ENCODE peak calls at places on chromosomes 3 and 15, in seven cellular contexts. I, F, G, M, A, H and P are unnamed samples.

GRCh38 chr3:123790254-123791072 is 93.7 kb downstream of the MYLK start:
- DNase-seq in M (no peak), I (no peak), F (peak; percentile 46), H (no peak), A (no peak), G (no peak), P (no peak)

GRCh38 chr15:60941448-60941847 is 287.7 kb downstream of the RORA start:
- DNase-seq in M (no peak), F (peak; percentile 76), H (no peak), A (no peak), I (no peak), G (no peak), P (peak; percentile 24)

GRCh38 chr3:149736180-149737100 is 15.8 kb downstream of the COMMD2 start:
- DNase-seq in H (no peak), M (no peak), I (no peak), A (no peak), G (no peak), F (peak; percentile 83), P (no peak)

GRCh38 chr3:15102256-15102655 is 3.3 kb upstream of the RBSN start:
- DNase-seq in H (peak; percentile 84), G (peak; percentile 21), I (peak; percentile 70), M (peak; percentile 65), F (no peak), A (peak; percentile 93), P (peak; percentile 74)

GRCh38 chr3:129984124-129984523 is 9.6 kb downstream of the TRH start:
- DNase-seq in M (no peak), A (no peak), F (no peak), H (no peak), G (no peak), I (no peak), P (no peak)

GRCh38 chr15:91801836-91802534 is 51.5 kb upstream of the SLCO3A1 start:
- DNase-seq in M (no peak), H (peak; percentile 58), G (no peak), A (no peak), F (no peak), I (no peak), P (peak; percentile 82)

GRCh38 chr15:101526890-101527289 is 37.4 kb upstream of the PCSK6 start:
- DNase-seq in M (no peak), H (no peak), F (no peak), I (no peak), A (no peak), G (no peak), P (no peak)

GRCh38 chr3:134326760-134327593 is 47.3 kb downstream of the AMOTL2 start:
- DNase-seq in M (peak; percentile 69), I (peak; percentile 38), H (no peak), A (peak; percentile 76), F (peak; percentile 99), G (peak; percentile 81), P (peak; percentile 74)

GRCh38 chr3:188772886-188773285 is 398.9 kb upstream of the TPRG1 start:
- DNase-seq in I (no peak), F (peak; percentile 94), G (no peak), H (no peak), M (peak; percentile 86), A (peak; percentile 78), P (no peak)

GRCh38 chr3:148971819-148972218 is 19.5 kb upstream of the GYG1 start:
- DNase-seq in F (peak; percentile 68), A (peak; percentile 81), H (peak; percentile 22), M (peak; percentile 59), G (peak; percentile 91), I (no peak), P (peak; percentile 23)

GRCh38 chr3:195411831-195412230 is 31.0 kb downstream of the ACAP2 start:
- DNase-seq in H (no peak), A (no peak), F (peak; percentile 78), G (no peak), M (no peak), I (no peak), P (no peak)

GRCh38 chr3:185075547-185075946 is 77.3 kb downstream of the C3orf70 start:
- DNase-seq in F (no peak), H (no peak), G (no peak), I (no peak), M (no peak), A (no peak), P (no peak)

GRCh38 chr3:196662033-196662432 is 22.5 kb downstream of the NRROS start:
- DNase-seq in M (no peak), G (no peak), F (no peak), H (no peak), A (no peak), I (no peak), P (no peak)

GRCh38 chr15:40766906-40767837 is 2.6 kb upstream of the C15orf62 start:
- DNase-seq in G (no peak), F (peak; percentile 79), M (no peak), A (peak; percentile 86), H (no peak), I (no peak), P (no peak)

GRCh38 chr3:129555616-129556357 is 12.8 kb downstream of the H1-8 start:
- DNase-seq in M (no peak), H (no peak), G (no peak), I (no peak), A (no peak), F (peak; percentile 26), P (no peak)

GRCh38 chr3:8624612-8625011 is 20.0 kb downstream of the SSUH2 start:
- DNase-seq in M (no peak), I (no peak), H (no peak), G (no peak), A (peak; percentile 42), F (no peak), P (no peak)

GRCh38 chr3:16728762-16729745 is 123.8 kb upstream of the DAZL start:
- DNase-seq in M (no peak), I (no peak), F (peak; percentile 77), A (no peak), H (no peak), G (no peak), P (no peak)

GRCh38 chr15:94119923-94120775 is 111.2 kb upstream of the MCTP2 start:
- DNase-seq in H (peak; percentile 73), A (peak; percentile 84), M (peak; percentile 86), I (no peak), G (peak; percentile 82), F (peak; percentile 80), P (peak; percentile 62)

GRCh38 chr15:48250640-48251076 is 44.6 kb downstream of the SLC12A1 start:
- DNase-seq in H (peak; percentile 36), I (no peak), M (peak; percentile 37), G (no peak), A (no peak), F (peak; percentile 81), P (peak; percentile 23)

GRCh38 chr3:185276415-185276814 is 22.6 kb upstream of the EHHADH start:
- DNase-seq in A (no peak), H (no peak), F (no peak), I (no peak), G (no peak), M (no peak), P (no peak)

GRCh38 chr3:46970391-46971091 is 6.0 kb downstream of the CCDC12 start:
- DNase-seq in A (peak; percentile 93), G (no peak), I (no peak), H (peak; percentile 56), M (peak; percentile 91), F (no peak), P (no peak)

GRCh38 chr15:57708047-57708446 is 1.5 kb downstream of the POLR2M start:
- DNase-seq in M (no peak), F (peak; percentile 49), G (no peak), I (no peak), H (no peak), A (no peak), P (no peak)

GRCh38 chr15:62568004-62568403 is 402.9 kb upstream of the C2CD4B start:
- DNase-seq in M (no peak), G (no peak), I (peak; percentile 65), A (no peak), H (no peak), F (no peak), P (no peak)
- H3K4me1 ChIP-seq in M (peaks cover 14% of the 10 kb centered on the region), G (no peaks in the 10 kb centered on the region), I (peaks cover 41% of the 10 kb centered on the region), A (peaks cover 3% of the 10 kb centered on the region), H (peaks cover 19% of the 10 kb centered on the region), F (peaks cover 12% of the 10 kb centered on the region), P (peaks cover 17% of the 10 kb centered on the region)

DNA sequence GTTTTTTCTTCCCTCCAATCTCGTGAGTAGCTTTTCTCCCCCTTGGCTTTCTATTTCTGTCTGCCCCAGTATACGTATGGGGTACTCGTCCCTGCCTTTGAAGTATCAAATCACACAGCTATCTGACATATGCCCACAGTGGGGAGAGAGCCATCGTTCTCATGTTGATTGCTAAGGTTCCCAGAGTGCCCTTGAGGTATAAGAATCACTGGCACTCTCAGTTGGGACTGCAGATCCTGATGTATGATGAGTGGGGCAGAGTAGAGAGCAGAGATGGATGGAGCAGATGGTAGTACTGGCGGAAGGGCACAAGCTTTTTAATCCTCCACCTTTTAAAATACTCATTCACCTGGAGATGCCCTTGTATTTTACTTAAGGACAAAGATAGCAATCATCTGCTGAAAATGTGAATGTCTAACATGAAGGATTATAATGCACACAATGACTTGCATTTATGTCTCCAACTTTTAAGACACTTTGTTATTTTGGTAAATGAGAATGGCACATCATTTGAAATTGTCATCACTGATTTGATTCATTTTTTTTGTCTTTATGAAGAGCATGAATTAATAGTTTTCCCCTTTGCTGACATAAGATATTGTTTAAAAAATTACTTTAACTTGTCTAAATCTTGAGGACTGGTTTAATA is 239.6 kb downstream of the NR1D2 start:
- DNase-seq in F (no peak), G (no peak), A (no peak), M (no peak), I (no peak), H (no peak), P (no peak)
- TF ChIP-seq CTCF in F (no peak), G (no peak), A (no peak), M (no peak), I (no peak), H (no peak), P (no peak)

GRCh38 chr15:80967991-80968510 is 21.6 kb downstream of the MESD start:
- DNase-seq in F (no peak), H (no peak), M (no peak), I (no peak), G (no peak), A (peak; percentile 29), P (no peak)
- H3K4me1 ChIP-seq in F (peaks cover 3% of the 10 kb centered on the region), H (no peaks in the 10 kb centered on the region), M (no peaks in the 10 kb centered on the region), I (no peaks in the 10 kb centered on the region), G (no peaks in the 10 kb centered on the region), A (no peaks in the 10 kb centered on the region), P (peaks cover 7% of the 10 kb centered on the region)

DNA sequence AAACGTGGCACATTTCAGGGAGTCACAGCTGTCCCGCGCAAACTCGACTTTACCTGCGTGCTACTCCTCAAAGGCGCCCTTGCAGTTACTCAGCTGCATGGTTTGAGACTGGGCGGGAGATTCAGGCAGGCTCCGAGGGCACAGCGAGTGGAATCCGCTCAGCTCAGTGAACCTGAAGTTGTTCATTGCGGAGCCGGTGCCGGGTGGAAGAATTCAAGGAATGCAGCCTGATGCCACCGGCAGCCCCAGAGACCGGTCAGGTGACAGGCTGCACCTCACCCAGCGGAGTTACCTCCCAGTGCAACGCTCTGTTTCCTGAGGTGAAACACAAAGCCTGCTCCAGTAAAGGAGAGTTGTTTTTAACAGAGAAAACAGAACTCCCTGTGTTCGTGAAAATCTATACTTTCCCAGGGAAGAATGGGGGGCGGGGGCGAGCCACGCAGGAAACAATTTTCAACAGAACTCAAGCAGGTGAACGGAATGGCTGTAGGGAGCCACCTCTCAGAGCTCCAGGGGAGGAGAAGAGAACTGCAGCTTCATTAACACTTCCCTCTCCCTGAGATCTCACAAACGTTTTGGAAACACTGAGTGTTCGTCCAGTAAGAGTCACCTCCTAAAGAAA is 3.8 kb downstream of the VEPH1 start:
- DNase-seq in G (no peak), A (peak; percentile 80), I (peak; percentile 72), H (no peak), F (peak; percentile 49), M (peak; percentile 81), P (peak; percentile 97)
- TF ChIP-seq CTCF in G (no peak), A (no peak), I (no peak), H (no peak), F (no peak), M (peak; percentile 63), P (peak; percentile 17)